ENCODE peak calls at places on chromosomes 7 and 10, in four cellular contexts. Q, G, X and V are unnamed samples.

GRCh38 chr10:47076949-47077348 is 165.7 kb downstream of the PTPN20 start:
- DNase-seq in Q (peak; percentile 45), G (no peak), X (no peak), V (no peak)

GRCh38 chr10:109963439-109963838 is 40.1 kb upstream of the XPNPEP1 start:
- DNase-seq in Q (peak; percentile 58), G (no peak), X (no peak), V (no peak)

GRCh38 chr7:28955723-28956607 is 2.2 kb downstream of the TRIL start:
- DNase-seq in Q (peak; percentile 4), G (no peak), X (peak; percentile 90), V (peak; percentile 72)

GRCh38 chr7:129308047-129308446 is 83.2 kb downstream of the AHCYL2 start:
- DNase-seq in Q (peak; percentile 64), G (no peak), X (no peak), V (no peak)

GRCh38 chr10:1061930-1062769 is 6.0 kb downstream of the WDR37 start:
- DNase-seq in Q (peak; percentile 54), G (no peak), X (no peak), V (no peak)

GRCh38 chr10:110059965-110060364 is 52.2 kb downstream of the ADD3 start:
- DNase-seq in Q (peak; percentile 36), G (no peak), X (no peak), V (no peak)

GRCh38 chr7:47570649-47571050 is 11.3 kb downstream of the TNS3 start:
- DNase-seq in Q (peak; percentile 84), G (no peak), X (no peak), V (no peak)

GRCh38 chr7:27784399-27785053 is 44.6 kb downstream of the TAX1BP1 start:
- DNase-seq in Q (peak; percentile 70), G (no peak), X (no peak), V (peak; percentile 14)

GRCh38 chr7:47405921-47406765 is 175.8 kb downstream of the TNS3 start:
- DNase-seq in Q (peak; percentile 41), G (no peak), X (no peak), V (no peak)

GRCh38 chr7:408651-409343 is 110.8 kb downstream of the PDGFA start:
- DNase-seq in Q (no peak), G (no peak), X (peak; percentile 20), V (no peak)

GRCh38 chr10:110163192-110163773 is 44.1 kb upstream of the MXI1 start:
- DNase-seq in Q (no peak), G (no peak), X (peak; percentile 24), V (no peak)

GRCh38 chr7:105015631-105015965 is 1.6 kb downstream of the KMT2E start:
- DNase-seq in Q (peak; percentile 41), G (no peak), X (no peak), V (no peak)
- H2BK120ac ChIP-seq in Q (no peak overlapping the region), G (no peak overlapping the region), X (no peak overlapping the region), V (no peak overlapping the region)

DNA sequence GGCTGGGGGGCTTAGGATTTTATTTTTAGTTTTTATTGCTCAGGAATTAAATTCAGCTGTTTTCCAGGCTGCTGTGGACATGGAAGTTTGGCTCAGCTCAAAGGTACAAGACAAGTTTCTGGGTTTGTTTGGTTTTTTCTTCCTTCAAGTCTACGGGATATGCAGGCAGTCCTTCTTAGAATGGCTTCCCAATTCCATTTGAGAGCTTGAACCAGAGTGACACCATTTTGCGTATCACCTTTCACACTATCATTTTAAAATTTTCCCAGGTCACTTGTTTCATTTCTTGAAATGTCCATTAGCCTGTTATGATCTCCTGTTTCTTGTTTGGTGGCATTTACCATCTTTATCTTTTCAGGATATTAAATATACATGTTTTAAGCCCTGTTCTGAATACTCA is 9.3 kb upstream of the TMEM168 start:
- DNase-seq in Q (no peak), G (no peak), X (no peak), V (no peak)
- H3K27ac ChIP-seq in Q (peak overlapping the region; percentile 44), G (no peak overlapping the region), X (no peak overlapping the region), V (no peak overlapping the region)

GRCh38 chr7:108581655-108582491 is 12.2 kb downstream of the DNAJB9 start:
- DNase-seq in Q (no peak), G (no peak), X (peak; percentile 46), V (peak; percentile 37)
- H2BK5ac ChIP-seq in Q (no peak overlapping the region), G (peak overlapping the region; percentile 28), X (peak overlapping the region; percentile 23), V (no peak overlapping the region)

DNA sequence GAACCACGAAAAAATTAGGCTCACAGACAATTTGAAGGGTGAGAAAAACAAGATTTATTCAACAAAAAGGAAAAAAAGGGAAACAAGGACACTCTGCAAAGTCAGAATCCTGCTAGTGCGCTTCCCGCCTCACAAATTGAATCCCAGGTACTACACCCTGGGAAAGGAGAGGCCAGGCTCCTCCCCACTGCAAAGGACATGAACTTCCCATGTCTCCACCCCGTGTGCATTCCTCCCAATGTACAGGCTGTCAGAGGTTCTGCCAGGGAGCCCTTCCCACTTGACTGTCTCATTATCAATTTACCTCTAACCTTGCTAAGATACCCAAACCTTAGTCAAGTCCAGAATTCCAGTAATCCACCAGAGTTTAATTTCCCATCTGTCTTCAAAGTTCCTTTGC is 70.4 kb upstream of the CDK1 start:
- DNase-seq in Q (no peak), G (no peak), X (no peak), V (no peak)
- H2BK120ac ChIP-seq in Q (no peak overlapping the region), G (no peak overlapping the region), X (no peak overlapping the region), V (no peak overlapping the region)